ENCODE peak calls at places on chromosomes 6 and 20, in four cellular contexts. Z is cardiac muscle cell, N is MM.1S, W is heart right ventricle. G is an unnamed sample.

GRCh38 chr6:38117281-38117680 is 297.8 kb downstream of the ZFAND3 start:
- DNase-seq in Z (no peak), N (no peak), W (no peak), G (no peak)

GRCh38 chr20:56504373-56505005 is 20.1 kb upstream of the FAM209A start:
- DNase-seq in Z (peak), N (no peak), W (no peak), G (no peak)

GRCh38 chr20:7291319-7291943 is 523.9 kb downstream of the BMP2 start:
- DNase-seq in Z (no peak), N (no peak), W (no peak), G (no peak)

GRCh38 chr6:56888687-56889086 is 66.2 kb upstream of the BEND6 start:
- DNase-seq in Z (no peak), N (no peak), W (no peak), G (no peak)

GRCh38 chr6:145547596-145548325 is 187.6 kb downstream of the EPM2A start:
- DNase-seq in Z (no peak), N (no peak), W (peak), G (no peak)

GRCh38 chr20:38724603-38725457 is 544 bp downstream of the SLC32A1 start:
- DNase-seq in Z (no peak), N (peak), W (no peak), G (no peak)

GRCh38 chr6:3231213-3232016 is 4.0 kb upstream of the TUBB2B start:
- DNase-seq in Z (peak), N (no peak), W (peak), G (peak)

GRCh38 chr6:133083248-133083967 is 157.7 kb upstream of the EYA4 start:
- DNase-seq in Z (no peak), N (peak), W (no peak), G (no peak)

GRCh38 chr6:106141441-106142237 is 55.5 kb downstream of the PRDM1 start:
- DNase-seq in Z (peak), N (peak), W (no peak), G (no peak)

GRCh38 chr6:137571854-137572253 is 77.7 kb upstream of the OLIG3 start:
- DNase-seq in Z (peak), N (peak), W (no peak), G (no peak)

GRCh38 chr20:9945406-9945805 is 89.4 kb upstream of the ANKEF1 start:
- DNase-seq in Z (no peak), N (no peak), W (no peak), G (no peak)

GRCh38 chr20:23165307-23165750 is 79.2 kb upstream of the CD93 start:
- DNase-seq in Z (peak), N (no peak), W (no peak), G (no peak)

GRCh38 chr6:115796829-115797228 is 263.9 kb downstream of the FRK start:
- DNase-seq in Z (no peak), N (no peak), W (no peak), G (no peak)

GRCh38 chr20:13525225-13525940 is 113.3 kb downstream of the TASP1 start:
- DNase-seq in Z (no peak), N (no peak), W (no peak), G (peak)

GRCh38 chr20:45066372-45066771 is 34.6 kb downstream of the KCNS1 start:
- DNase-seq in Z (no peak), N (no peak), W (no peak), G (no peak)

GRCh38 chr6:56101141-56101553 is 146.2 kb downstream of the COL21A1 start:
- DNase-seq in Z (no peak), N (no peak), W (no peak), G (peak)

GRCh38 chr6:4957521-4958231 is 46.2 kb downstream of the RPP40 start:
- DNase-seq in Z (no peak), N (no peak), W (no peak), G (no peak)

GRCh38 chr6:137230547-137230946 is 11.4 kb upstream of the IFNGR1 start:
- DNase-seq in Z (no peak), N (no peak), W (no peak), G (no peak)

GRCh38 chr6:116369540-116370327 is 1.0 kb upstream of the DSE start:
- DNase-seq in Z (no peak), N (peak), W (no peak), G (no peak)

GRCh38 chr6:81897793-81898192 is 145.3 kb upstream of the TENT5A start:
- DNase-seq in Z (no peak), N (no peak), W (no peak), G (no peak)

GRCh38 chr6:90087103-90087833 is 193.0 kb downstream of the GJA10 start:
- DNase-seq in Z (no peak), N (no peak), W (no peak), G (no peak)

GRCh38 chr6:107679457-107679856 is 144.7 kb downstream of the SCML4 start:
- DNase-seq in Z (peak), N (no peak), W (peak), G (no peak)

GRCh38 chr20:32636278-32636677 is 37.5 kb downstream of the C20orf203 start:
- DNase-seq in Z (peak), N (no peak), W (no peak), G (no peak)

GRCh38 chr20:36311141-36311853 is 5.2 kb downstream of the DLGAP4 start:
- DNase-seq in Z (no peak), N (no peak), W (no peak), G (no peak)

GRCh38 chr20:31719644-31720485 is 2.8 kb downstream of the BCL2L1 start:
- DNase-seq in Z (no peak), N (no peak), W (no peak), G (no peak)

GRCh38 chr6:8195714-8196104 is 93.4 kb upstream of the EEF1E1 start:
- DNase-seq in Z (no peak), N (no peak), W (no peak), G (no peak)
- TF ChIP-seq CTCF in Z (no peak), N (no peak), W (no peak), G (no peak)

DNA sequence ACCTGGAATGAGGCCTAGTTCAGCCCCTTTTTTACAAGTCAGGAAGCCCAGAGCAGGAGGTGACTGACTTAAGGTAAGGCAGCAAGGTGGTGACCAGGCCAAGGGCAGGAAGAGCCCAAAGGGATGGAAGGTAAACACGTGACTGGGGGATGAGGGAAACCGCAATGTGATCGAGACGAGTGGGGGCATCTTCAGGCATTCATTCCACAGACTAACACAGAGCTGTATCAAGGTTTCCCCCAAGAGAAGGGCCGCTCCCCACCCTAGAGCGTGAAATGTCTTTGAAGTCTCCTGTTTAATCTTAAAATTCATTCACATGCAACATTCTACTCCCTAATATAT is 76.3 kb upstream of the PIM1 start:
- DNase-seq in Z (no peak), N (no peak), W (no peak), G (no peak)
- H3K27ac ChIP-seq in Z (no peak), N (peak), W (peak), G (no peak)

DNA sequence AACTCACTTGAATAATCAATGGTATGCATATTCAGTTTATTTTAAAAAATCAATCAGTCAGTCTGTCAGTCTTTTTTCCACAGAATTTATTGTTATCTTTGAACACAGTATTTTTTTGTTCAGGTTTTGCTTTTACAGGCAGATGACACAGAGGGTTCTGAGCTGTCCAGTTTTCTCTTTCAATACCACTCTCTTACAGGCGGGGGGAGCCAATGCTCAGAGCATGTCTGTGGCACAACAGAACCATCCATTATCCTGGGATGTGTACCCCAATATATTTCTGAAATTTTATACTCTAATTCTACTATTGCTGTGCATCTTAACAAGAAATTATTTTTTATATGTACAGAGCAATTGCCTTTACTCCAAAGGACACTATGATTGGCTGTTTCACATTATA is 21.2 kb downstream of the ROS1 start:
- DNase-seq in Z (no peak), N (no peak), W (no peak), G (no peak)
- TF ChIP-seq CTCF in Z (peak), N (peak), W (no peak), G (peak)

GRCh38 chr6:156928972-156929371 is 151.8 kb downstream of the ARID1B start:
- DNase-seq in Z (no peak), N (no peak), W (no peak), G (no peak)

GRCh38 chr6:156931283-156931682 is 154.1 kb downstream of the ARID1B start:
- DNase-seq in Z (peak), N (no peak), W (no peak), G (no peak)

GRCh38 chr6:156935000-156935399 is 157.8 kb downstream of the ARID1B start:
- DNase-seq in Z (no peak), N (no peak), W (no peak), G (no peak)

GRCh38 chr6:156934054-156934424 is 156.9 kb downstream of the ARID1B start:
- DNase-seq in Z (no peak), N (no peak), W (no peak), G (no peak)

DNA sequence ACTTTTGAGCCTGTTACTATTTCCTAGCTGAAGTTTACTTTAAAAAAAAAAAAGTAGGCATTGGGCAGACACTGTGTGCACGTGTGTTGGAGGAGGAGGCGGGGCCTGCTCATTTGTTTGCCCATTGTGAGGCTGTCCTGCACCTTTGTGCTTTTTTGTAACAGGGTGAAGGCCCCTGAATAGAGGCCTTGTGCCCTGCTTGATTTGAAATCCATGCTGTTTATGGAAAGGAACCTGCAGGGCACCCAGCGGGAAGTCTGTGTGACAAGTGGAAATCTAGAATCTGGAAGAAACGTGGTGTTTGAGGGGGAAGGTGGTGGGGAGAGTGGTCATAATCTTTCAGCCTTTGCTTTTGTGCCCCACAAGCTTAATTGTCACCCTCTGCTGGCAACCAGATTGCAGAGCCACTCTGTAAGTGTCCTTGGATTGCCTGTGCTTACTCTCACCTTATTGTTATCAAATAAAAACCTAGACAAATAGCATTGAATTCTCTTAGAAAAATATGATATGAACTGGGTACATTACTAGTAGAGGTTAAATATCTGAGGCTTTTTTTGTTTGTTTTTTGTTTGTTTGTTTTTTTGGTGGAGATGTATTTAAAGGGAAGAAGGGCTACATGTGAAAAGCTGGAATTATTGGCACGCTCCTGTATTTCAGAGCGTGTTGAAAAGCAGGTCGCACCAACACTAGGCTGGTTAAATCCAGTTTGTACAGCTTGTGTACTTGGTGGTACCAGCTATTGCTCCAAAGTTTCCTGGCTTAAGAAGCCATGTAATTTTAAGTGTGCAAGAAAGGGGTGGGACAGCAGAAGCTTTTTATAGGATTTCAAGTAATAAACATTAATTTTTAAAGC is 156.2 kb downstream of the ARID1B start:
- DNase-seq in Z (peak), N (no peak), W (no peak), G (no peak)
- H3K27ac ChIP-seq in Z (peak), N (no peak), W (peak), G (no peak)

GRCh38 chr6:33944686-33945411 is 141.0 kb upstream of the MLN start:
- DNase-seq in Z (no peak), N (no peak), W (no peak), G (no peak)

GRCh38 chr6:33947916-33948594 is 144.3 kb upstream of the MLN start:
- DNase-seq in Z (no peak), N (no peak), W (no peak), G (no peak)

GRCh38 chr6:33945931-33946330 is 142.1 kb upstream of the MLN start:
- DNase-seq in Z (no peak), N (no peak), W (no peak), G (no peak)

GRCh38 chr6:33949111-33949510 is 145.3 kb upstream of the MLN start:
- DNase-seq in Z (no peak), N (no peak), W (no peak), G (no peak)

DNA sequence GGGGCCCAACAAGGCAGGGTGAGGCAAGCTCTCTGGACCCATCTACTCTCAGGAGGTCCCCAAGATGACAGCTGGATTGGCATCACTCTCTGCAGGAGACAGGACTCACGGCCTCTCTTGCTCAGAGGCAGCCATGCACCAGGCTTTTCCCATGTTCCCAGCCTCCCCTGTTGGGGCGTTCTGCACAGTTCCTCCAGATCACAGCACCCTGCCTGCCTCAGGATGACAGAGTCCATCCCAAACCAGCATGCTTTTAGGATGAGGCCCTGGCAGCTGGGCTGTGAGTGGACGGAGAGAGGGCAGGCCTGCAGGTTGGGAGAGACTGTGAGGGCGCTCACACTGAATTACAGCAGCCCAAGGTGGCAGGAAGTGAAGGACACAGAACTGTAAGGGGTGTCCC is 143.2 kb upstream of the MLN start:
- DNase-seq in Z (no peak), N (no peak), W (no peak), G (no peak)
- TF ChIP-seq CTCF in Z (no peak), N (no peak), W (no peak), G (no peak)

GRCh38 chr6:6758915-6759654 is 170.6 kb downstream of the LY86 start:
- DNase-seq in Z (peak), N (peak), W (peak), G (peak)
- H3K27ac ChIP-seq in Z (no peak), N (no peak), W (peak), G (no peak)

GRCh38 chr6:11766056-11766455 is 12.5 kb downstream of the ADTRP start:
- DNase-seq in Z (no peak), N (no peak), W (no peak), G (no peak)
- TF ChIP-seq CTCF in Z (peak), N (no peak), W (no peak), G (peak)

GRCh38 chr6:160054271-160054670 is 67.3 kb upstream of the SLC22A1 start:
- DNase-seq in Z (no peak), N (no peak), W (no peak), G (no peak)

GRCh38 chr6:160054913-160055312 is 66.7 kb upstream of the SLC22A1 start:
- DNase-seq in Z (no peak), N (no peak), W (no peak), G (no peak)

GRCh38 chr6:160057080-160057479 is 64.5 kb upstream of the SLC22A1 start:
- DNase-seq in Z (no peak), N (no peak), W (no peak), G (no peak)

GRCh38 chr6:160055813-160056212 is 65.8 kb upstream of the SLC22A1 start:
- DNase-seq in Z (no peak), N (no peak), W (no peak), G (no peak)

DNA sequence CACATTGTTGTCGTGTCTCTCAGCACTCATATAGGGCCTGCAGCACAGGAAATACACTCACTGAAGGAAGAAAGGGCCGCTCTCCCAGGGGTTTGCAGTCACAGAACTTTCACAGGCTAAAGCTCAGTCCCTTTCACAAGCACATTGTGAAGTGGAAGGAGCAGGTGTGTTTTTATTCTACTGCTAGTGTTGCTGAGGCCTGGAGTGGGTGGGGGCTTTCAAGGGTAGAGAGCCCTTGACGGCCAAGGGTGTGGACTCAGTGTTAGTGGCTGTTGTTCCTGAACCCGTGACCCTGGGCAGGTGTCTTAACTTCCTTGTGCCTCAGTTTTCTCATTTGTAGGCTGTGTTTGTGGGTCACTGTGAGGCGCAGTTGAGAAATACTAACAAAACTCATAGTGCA is 66.2 kb upstream of the SLC22A1 start:
- DNase-seq in Z (no peak), N (no peak), W (no peak), G (no peak)
- H3K27ac ChIP-seq in Z (no peak), N (no peak), W (no peak), G (no peak)

GRCh38 chr6:27768556-27768955 is 143.6 kb downstream of the OR2B2 start:
- DNase-seq in Z (no peak), N (no peak), W (no peak), G (no peak)

GRCh38 chr6:27770724-27771123 is 141.5 kb downstream of the OR2B2 start:
- DNase-seq in Z (no peak), N (no peak), W (no peak), G (no peak)

GRCh38 chr6:27771240-27771639 is 141.0 kb downstream of the OR2B2 start:
- DNase-seq in Z (no peak), N (no peak), W (no peak), G (no peak)

GRCh38 chr6:27775796-27776184 is 136.4 kb downstream of the OR2B2 start:
- DNase-seq in Z (no peak), N (no peak), W (no peak), G (no peak)

DNA sequence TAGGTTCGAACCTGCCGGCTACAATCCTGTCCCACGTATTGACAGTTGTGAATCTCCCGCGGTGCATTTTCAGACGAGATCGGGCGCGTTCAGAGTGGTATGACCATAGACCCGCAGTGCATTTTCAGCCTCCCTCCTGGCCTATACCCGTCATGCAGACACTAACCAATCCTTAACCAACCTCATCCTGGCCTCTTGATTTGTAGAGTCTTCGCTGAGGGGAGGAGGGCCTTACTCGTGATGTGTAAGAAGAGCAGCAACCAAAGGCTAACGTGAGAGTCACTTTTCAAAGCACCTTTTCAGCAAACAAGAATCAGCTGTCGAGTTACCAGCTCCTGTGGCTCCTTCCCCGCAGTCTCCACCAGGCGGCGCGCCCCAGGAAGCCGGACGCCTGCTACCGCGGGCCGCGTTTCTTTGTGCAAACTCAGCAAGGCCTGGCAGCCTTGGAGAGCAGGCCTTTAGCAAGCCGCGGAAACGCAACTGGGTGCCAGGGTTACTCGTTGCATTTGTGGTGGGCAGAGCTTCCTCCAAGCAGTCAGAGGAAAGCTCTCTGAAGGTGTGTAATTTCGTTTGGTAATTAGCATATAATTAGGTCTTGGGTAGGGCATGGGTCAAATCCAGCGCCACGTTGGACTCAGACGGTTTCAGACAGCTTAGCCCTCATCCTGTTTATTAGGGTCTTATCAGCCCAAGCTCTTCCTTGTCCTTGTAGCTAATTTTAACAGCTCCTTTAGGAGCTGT is 139.8 kb downstream of the OR2B2 start:
- DNase-seq in Z (peak), N (peak), W (peak), G (peak)
- TF ChIP-seq CTCF in Z (peak), N (peak), W (peak), G (peak)

GRCh38 chr6:30735668-30736314 is 6.7 kb downstream of the FLOT1 start:
- DNase-seq in Z (no peak), N (peak), W (no peak), G (no peak)
- H3K27ac ChIP-seq in Z (no peak), N (peak), W (peak), G (no peak)

G was measured in AG04450.